ENCODE peak calls at places on chromosomes 3 and 15, in six cellular contexts. One of them, this sample, is unnamed. For H3K9me3, the result is how much of the 10 kb centered on the place peaks cover.

GRCh38 chr3:38980972-38981371 is 70.8 kb downstream of the SCN11A start:
- DNase-seq in uterus: no peak
- DNase-seq in cardiac muscle cell: no peak
- DNase-seq in BE2C: no peak
- DNase-seq in astrocyte: no peak
- DNase-seq in pancreas: no peak
- DNase-seq in this sample: no peak

GRCh38 chr3:46208167-46208704 is at the start of gene CCR1:
- DNase-seq in uterus: no peak
- DNase-seq in cardiac muscle cell: peak
- DNase-seq in BE2C: no peak
- DNase-seq in astrocyte: peak
- DNase-seq in pancreas: no peak
- DNase-seq in this sample: peak

GRCh38 chr3:175620093-175620492 is 761.0 kb downstream of the NAALADL2 start:
- DNase-seq in uterus: no peak
- DNase-seq in cardiac muscle cell: no peak
- DNase-seq in BE2C: no peak
- DNase-seq in astrocyte: no peak
- DNase-seq in pancreas: no peak
- DNase-seq in this sample: no peak

GRCh38 chr15:94829887-94830884 is 598.8 kb downstream of the MCTP2 start:
- DNase-seq in uterus: no peak
- DNase-seq in cardiac muscle cell: no peak
- DNase-seq in BE2C: no peak
- DNase-seq in astrocyte: no peak
- DNase-seq in pancreas: no peak
- DNase-seq in this sample: no peak

GRCh38 chr15:57031605-57032004 is 113.2 kb downstream of the TCF12 start:
- DNase-seq in uterus: peak
- DNase-seq in cardiac muscle cell: no peak
- DNase-seq in BE2C: peak
- DNase-seq in astrocyte: peak
- DNase-seq in pancreas: no peak
- DNase-seq in this sample: no peak

GRCh38 chr15:93997071-93997658 is 234.2 kb upstream of the MCTP2 start:
- DNase-seq in uterus: peak
- DNase-seq in cardiac muscle cell: peak
- DNase-seq in BE2C: peak
- DNase-seq in astrocyte: no peak
- DNase-seq in pancreas: no peak
- DNase-seq in this sample: no peak

GRCh38 chr15:50134524-50135024 is 15.5 kb upstream of the ATP8B4 start:
- DNase-seq in uterus: no peak
- DNase-seq in cardiac muscle cell: no peak
- DNase-seq in BE2C: no peak
- DNase-seq in astrocyte: peak
- DNase-seq in pancreas: no peak
- DNase-seq in this sample: no peak

GRCh38 chr3:160686955-160687535 is 10.1 kb downstream of the ARL14 start:
- DNase-seq in uterus: no peak
- DNase-seq in cardiac muscle cell: no peak
- DNase-seq in BE2C: no peak
- DNase-seq in astrocyte: no peak
- DNase-seq in pancreas: no peak
- DNase-seq in this sample: peak

GRCh38 chr15:49697121-49697520 is 76.3 kb downstream of the DTWD1 start:
- DNase-seq in uterus: no peak
- DNase-seq in cardiac muscle cell: no peak
- DNase-seq in BE2C: no peak
- DNase-seq in astrocyte: peak
- DNase-seq in pancreas: no peak
- DNase-seq in this sample: no peak

GRCh38 chr3:108546249-108546648 is 35.9 kb upstream of the MYH15 start:
- DNase-seq in uterus: no peak
- DNase-seq in cardiac muscle cell: no peak
- DNase-seq in BE2C: no peak
- DNase-seq in astrocyte: peak
- DNase-seq in pancreas: no peak
- DNase-seq in this sample: no peak

GRCh38 chr3:185403002-185403401 is 40.1 kb downstream of the MAP3K13 start:
- DNase-seq in uterus: no peak
- DNase-seq in cardiac muscle cell: no peak
- DNase-seq in BE2C: no peak
- DNase-seq in astrocyte: no peak
- DNase-seq in pancreas: no peak
- DNase-seq in this sample: no peak

GRCh38 chr3:52532838-52533622 is 627 bp downstream of the NT5DC2 start:
- DNase-seq in uterus: peak
- DNase-seq in cardiac muscle cell: peak
- DNase-seq in BE2C: no peak
- DNase-seq in astrocyte: no peak
- DNase-seq in pancreas: peak
- DNase-seq in this sample: peak

GRCh38 chr3:120393252-120393651 is 44.1 kb upstream of the LRRC58 start:
- DNase-seq in uterus: no peak
- DNase-seq in cardiac muscle cell: no peak
- DNase-seq in BE2C: no peak
- DNase-seq in astrocyte: no peak
- DNase-seq in pancreas: no peak
- DNase-seq in this sample: no peak

GRCh38 chr3:54120657-54121403 is 1.5 kb upstream of the CACNA2D3 start:
- DNase-seq in uterus: no peak
- DNase-seq in cardiac muscle cell: peak
- DNase-seq in BE2C: peak
- DNase-seq in astrocyte: peak
- DNase-seq in pancreas: peak
- DNase-seq in this sample: no peak

GRCh38 chr15:92306662-92307061 is 87.0 kb upstream of the ST8SIA2 start:
- DNase-seq in uterus: no peak
- DNase-seq in cardiac muscle cell: peak
- DNase-seq in BE2C: no peak
- DNase-seq in astrocyte: no peak
- DNase-seq in pancreas: no peak
- DNase-seq in this sample: no peak

GRCh38 chr3:32500880-32501784 is 1.5 kb downstream of the CMTM6 start:
- DNase-seq in uterus: no peak
- DNase-seq in cardiac muscle cell: no peak
- DNase-seq in BE2C: no peak
- DNase-seq in astrocyte: no peak
- DNase-seq in pancreas: no peak
- DNase-seq in this sample: peak

GRCh38 chr15:90987561-90988141 is 6.7 kb downstream of the PRC1 start:
- DNase-seq in uterus: no peak
- DNase-seq in cardiac muscle cell: no peak
- DNase-seq in BE2C: no peak
- DNase-seq in astrocyte: no peak
- DNase-seq in pancreas: no peak
- DNase-seq in this sample: no peak

GRCh38 chr3:185818267-185818875 is 6.5 kb downstream of the IGF2BP2 start:
- DNase-seq in uterus: no peak
- DNase-seq in cardiac muscle cell: no peak
- DNase-seq in BE2C: no peak
- DNase-seq in astrocyte: no peak
- DNase-seq in pancreas: no peak
- DNase-seq in this sample: no peak

GRCh38 chr3:128190501-128190900 is 37.2 kb downstream of the EEFSEC start:
- DNase-seq in uterus: no peak
- DNase-seq in cardiac muscle cell: no peak
- DNase-seq in BE2C: no peak
- DNase-seq in astrocyte: peak
- DNase-seq in pancreas: no peak
- DNase-seq in this sample: no peak

GRCh38 chr3:142279965-142280590 is 54.7 kb upstream of the GK5 start:
- DNase-seq in uterus: peak
- DNase-seq in cardiac muscle cell: peak
- DNase-seq in BE2C: peak
- DNase-seq in astrocyte: peak
- DNase-seq in pancreas: no peak
- DNase-seq in this sample: peak

GRCh38 chr3:87120850-87121249 is 106.3 kb upstream of the CHMP2B start:
- DNase-seq in uterus: no peak
- DNase-seq in cardiac muscle cell: no peak
- DNase-seq in BE2C: no peak
- DNase-seq in astrocyte: no peak
- DNase-seq in pancreas: no peak
- DNase-seq in this sample: no peak

GRCh38 chr15:56496635-56497034 is 31.7 kb upstream of the MNS1 start:
- DNase-seq in uterus: peak
- DNase-seq in cardiac muscle cell: peak
- DNase-seq in BE2C: no peak
- DNase-seq in astrocyte: peak
- DNase-seq in pancreas: no peak
- DNase-seq in this sample: peak

GRCh38 chr3:100072328-100073048 is 41.8 kb downstream of the FILIP1L start:
- DNase-seq in uterus: no peak
- DNase-seq in cardiac muscle cell: no peak
- DNase-seq in BE2C: no peak
- DNase-seq in astrocyte: no peak
- DNase-seq in pancreas: no peak
- DNase-seq in this sample: no peak

GRCh38 chr15:88621789-88622604 is 857 bp downstream of the AEN start:
- DNase-seq in uterus: no peak
- DNase-seq in cardiac muscle cell: peak
- DNase-seq in BE2C: no peak
- DNase-seq in astrocyte: peak
- DNase-seq in pancreas: no peak
- DNase-seq in this sample: peak

GRCh38 chr15:69170597-69170996 is 10.2 kb downstream of the GLCE start:
- DNase-seq in uterus: no peak
- DNase-seq in cardiac muscle cell: no peak
- DNase-seq in BE2C: peak
- DNase-seq in astrocyte: no peak
- DNase-seq in pancreas: no peak
- DNase-seq in this sample: no peak

GRCh38 chr3:123348-123747 is 73.2 kb upstream of the CHL1 start:
- DNase-seq in uterus: no peak
- DNase-seq in cardiac muscle cell: no peak
- DNase-seq in BE2C: no peak
- DNase-seq in astrocyte: no peak
- DNase-seq in pancreas: no peak
- DNase-seq in this sample: no peak
- H3K9me3 ChIP-seq in uterus: under half
- H3K9me3 ChIP-seq in cardiac muscle cell: under half
- H3K9me3 ChIP-seq in BE2C: under half
- H3K9me3 ChIP-seq in astrocyte: under half
- H3K9me3 ChIP-seq in pancreas: under half
- H3K9me3 ChIP-seq in this sample: under half

DNA sequence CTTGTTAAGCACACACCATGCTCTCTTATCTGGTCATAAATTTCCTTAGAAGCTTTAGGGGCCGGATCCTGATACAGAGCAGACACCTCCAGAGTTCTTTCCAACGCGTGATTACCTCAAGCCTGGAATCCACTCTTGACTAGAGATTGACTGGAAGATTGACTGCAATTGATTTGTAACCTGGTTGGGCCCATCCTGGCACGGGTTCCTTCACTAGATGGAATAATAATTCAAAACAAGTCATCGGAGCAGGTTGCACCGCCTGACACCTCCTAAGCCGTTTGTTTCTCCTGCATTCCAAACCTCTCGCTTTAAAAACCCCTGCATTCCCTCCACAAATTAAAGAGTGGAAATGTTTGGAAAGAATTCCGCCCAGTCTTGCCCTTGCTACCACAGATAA is 344.8 kb downstream of the CHL1 start:
- DNase-seq in uterus: peak
- DNase-seq in cardiac muscle cell: peak
- DNase-seq in BE2C: no peak
- DNase-seq in astrocyte: no peak
- DNase-seq in pancreas: no peak
- DNase-seq in this sample: no peak
- H3K9me3 ChIP-seq in uterus: under half
- H3K9me3 ChIP-seq in cardiac muscle cell: under half
- H3K9me3 ChIP-seq in BE2C: under half
- H3K9me3 ChIP-seq in astrocyte: under half
- H3K9me3 ChIP-seq in pancreas: under half
- H3K9me3 ChIP-seq in this sample: under half

DNA sequence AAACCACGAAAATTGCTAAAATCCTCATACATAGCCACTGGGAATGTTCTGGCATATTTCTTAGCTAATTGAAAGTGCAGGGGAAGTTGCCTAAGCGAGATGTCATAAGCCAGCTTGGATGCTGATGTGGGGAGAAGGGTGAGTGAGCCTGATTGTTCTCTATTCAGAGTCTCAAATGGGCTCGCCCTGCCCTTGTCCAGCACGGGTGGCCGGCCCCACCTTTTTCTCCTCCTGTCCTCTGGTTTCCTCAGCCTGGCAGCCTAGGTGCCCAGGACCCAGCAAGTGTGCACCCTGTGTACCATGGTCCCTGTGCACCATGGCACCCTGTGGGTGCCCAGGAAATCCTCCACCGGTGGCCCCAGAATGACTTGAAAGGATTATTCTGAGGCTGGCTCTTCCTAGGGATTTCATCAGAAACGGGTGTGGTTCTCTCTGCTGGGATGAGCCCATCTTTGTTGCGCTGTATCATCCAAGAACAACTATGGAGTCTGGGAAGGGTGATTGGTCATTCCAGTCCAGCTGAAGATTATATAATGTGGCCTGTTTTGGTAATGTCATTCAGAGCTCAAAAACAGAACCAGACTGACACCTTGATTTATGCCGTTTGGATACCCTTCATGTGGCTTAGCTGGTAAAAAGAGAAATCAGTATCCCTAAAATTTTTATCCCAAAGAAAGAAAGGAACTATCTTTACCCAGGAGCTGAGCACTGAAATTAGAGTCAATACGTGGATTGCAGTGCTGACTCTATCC is 150.8 kb upstream of the BHLHE40 start:
- DNase-seq in uterus: no peak
- DNase-seq in cardiac muscle cell: no peak
- DNase-seq in BE2C: no peak
- DNase-seq in astrocyte: peak
- DNase-seq in pancreas: no peak
- DNase-seq in this sample: no peak
- H3K9me3 ChIP-seq in uterus: under half
- H3K9me3 ChIP-seq in cardiac muscle cell: under half
- H3K9me3 ChIP-seq in BE2C: under half
- H3K9me3 ChIP-seq in astrocyte: under half
- H3K9me3 ChIP-seq in pancreas: under half
- H3K9me3 ChIP-seq in this sample: under half

GRCh38 chr15:26686547-26687187 is 86.2 kb downstream of the GABRB3 start:
- DNase-seq in uterus: no peak
- DNase-seq in cardiac muscle cell: no peak
- DNase-seq in BE2C: no peak
- DNase-seq in astrocyte: no peak
- DNase-seq in pancreas: no peak
- DNase-seq in this sample: no peak

GRCh38 chr15:26679927-26680326 is 92.9 kb downstream of the GABRB3 start:
- DNase-seq in uterus: no peak
- DNase-seq in cardiac muscle cell: no peak
- DNase-seq in BE2C: no peak
- DNase-seq in astrocyte: no peak
- DNase-seq in pancreas: no peak
- DNase-seq in this sample: no peak

DNA sequence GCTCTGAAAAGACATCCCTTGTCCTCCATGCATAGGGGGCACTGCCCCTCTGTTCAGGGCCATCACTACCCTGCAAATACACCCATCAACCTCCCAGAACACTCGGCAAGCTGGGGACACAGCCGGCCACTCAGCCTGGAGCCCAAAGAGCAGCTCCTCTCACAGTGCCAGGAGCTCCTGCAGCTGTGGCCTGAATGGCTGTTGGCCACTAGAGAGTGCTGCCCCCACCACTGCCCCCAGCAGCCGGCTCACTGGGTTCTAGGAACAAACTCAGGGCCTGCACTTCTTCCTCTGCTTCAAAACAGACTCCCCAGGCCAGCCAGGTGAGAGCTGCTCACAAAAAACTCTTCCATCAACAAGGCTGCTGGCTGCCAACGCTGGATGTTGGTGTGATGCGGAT is 90.1 kb downstream of the GABRB3 start:
- DNase-seq in uterus: no peak
- DNase-seq in cardiac muscle cell: no peak
- DNase-seq in BE2C: no peak
- DNase-seq in astrocyte: no peak
- DNase-seq in pancreas: no peak
- DNase-seq in this sample: no peak
- H3K9me3 ChIP-seq in uterus: under half
- H3K9me3 ChIP-seq in cardiac muscle cell: under half
- H3K9me3 ChIP-seq in BE2C: under half
- H3K9me3 ChIP-seq in astrocyte: under half
- H3K9me3 ChIP-seq in pancreas: under half
- H3K9me3 ChIP-seq in this sample: under half

This sample was measured in CD4-positive, alpha-beta memory T cell.